ENCODE peak calls at places on chromosomes 2 and 18, in eight cellular contexts. V, I, S, X, O, Z, R and W are unnamed samples.

GRCh38 chr2:60152226-60152833 is 401.1 kb downstream of the BCL11A start:
- DNase-seq in V (no peak), I (no peak), S (peak), X (peak), O (no peak), Z (no peak), R (no peak), W (peak)

GRCh38 chr2:190214434-190215194 is 105.0 kb downstream of the HIBCH start:
- DNase-seq in V (no peak), I (no peak), S (no peak), X (peak), O (no peak), Z (no peak), R (no peak), W (no peak)

GRCh38 chr2:157182834-157183396 is 74.6 kb upstream of the GALNT5 start:
- DNase-seq in V (no peak), I (no peak), S (no peak), X (no peak), O (no peak), Z (no peak), R (no peak), W (no peak)

GRCh38 chr18:35393716-35394115 is 16.6 kb upstream of the ZNF396 start:
- DNase-seq in V (no peak), I (no peak), S (no peak), X (no peak), O (no peak), Z (no peak), R (no peak), W (no peak)

GRCh38 chr2:14516844-14517243 is 115.7 kb upstream of the LRATD1 start:
- DNase-seq in V (no peak), I (no peak), S (no peak), X (no peak), O (no peak), Z (no peak), R (no peak), W (no peak)

GRCh38 chr2:126766295-126766694 is 110.3 kb downstream of the GYPC start:
- DNase-seq in V (no peak), I (no peak), S (no peak), X (no peak), O (no peak), Z (no peak), R (no peak), W (no peak)

GRCh38 chr2:77484026-77484425 is 38.1 kb downstream of the LRRTM4 start:
- DNase-seq in V (no peak), I (no peak), S (no peak), X (peak), O (no peak), Z (no peak), R (no peak), W (no peak)

GRCh38 chr2:156561326-156561725 is 125.1 kb downstream of the GPD2 start:
- DNase-seq in V (no peak), I (no peak), S (no peak), X (no peak), O (no peak), Z (no peak), R (no peak), W (no peak)

GRCh38 chr2:178247255-178247654 is 52.9 kb downstream of the OSBPL6 start:
- DNase-seq in V (no peak), I (no peak), S (no peak), X (no peak), O (no peak), Z (no peak), R (no peak), W (no peak)

GRCh38 chr2:178246696-178247095 is 52.4 kb downstream of the OSBPL6 start:
- DNase-seq in V (no peak), I (no peak), S (no peak), X (no peak), O (no peak), Z (no peak), R (no peak), W (no peak)

GRCh38 chr2:178242552-178242883 is 48.2 kb downstream of the OSBPL6 start:
- DNase-seq in V (no peak), I (no peak), S (no peak), X (no peak), O (no peak), Z (no peak), R (no peak), W (no peak)

GRCh38 chr2:178243961-178244360 is 49.6 kb downstream of the OSBPL6 start:
- DNase-seq in V (no peak), I (no peak), S (no peak), X (no peak), O (no peak), Z (no peak), R (no peak), W (no peak)

GRCh38 chr2:178244812-178245211 is 50.5 kb downstream of the OSBPL6 start:
- DNase-seq in V (no peak), I (no peak), S (no peak), X (no peak), O (no peak), Z (no peak), R (no peak), W (no peak)
- TF ChIP-seq POLR2AphosphoS5 in V (no peak), I (no peak), S (no peak), X (no peak), O (no peak), Z (no peak), R (no peak), W (no peak)

GRCh38 chr18:48541026-48541746 is 2.4 kb downstream of the CTIF start:
- DNase-seq in V (peak), I (peak), S (no peak), X (peak), O (peak), Z (peak), R (peak), W (peak)

GRCh38 chr18:48541747-48542108 is 2.9 kb downstream of the CTIF start:
- DNase-seq in V (no peak), I (no peak), S (no peak), X (no peak), O (no peak), Z (no peak), R (no peak), W (no peak)

GRCh38 chr18:48538531-48539405 is at the start of gene CTIF:
- DNase-seq in V (peak), I (peak), S (peak), X (peak), O (peak), Z (peak), R (peak), W (peak)

GRCh38 chr18:48540329-48541025 is 1.6 kb downstream of the CTIF start:
- DNase-seq in V (peak), I (peak), S (no peak), X (peak), O (peak), Z (peak), R (peak), W (peak)

GRCh38 chr18:48539406-48540328 is 836 bp downstream of the CTIF start:
- DNase-seq in V (peak), I (peak), S (no peak), X (peak), O (peak), Z (peak), R (peak), W (peak)
- TF ChIP-seq POLR2AphosphoS5 in V (no peak), I (no peak), S (no peak), X (no peak), O (peak), Z (no peak), R (no peak), W (no peak)

GRCh38 chr2:30408961-30409387 is 38.1 kb upstream of the LCLAT1 start:
- DNase-seq in V (no peak), I (no peak), S (no peak), X (no peak), O (no peak), Z (no peak), R (no peak), W (no peak)

GRCh38 chr2:30417253-30417652 is 29.8 kb upstream of the LCLAT1 start:
- DNase-seq in V (no peak), I (peak), S (no peak), X (peak), O (no peak), Z (no peak), R (no peak), W (peak)

GRCh38 chr2:30410217-30410616 is 36.8 kb upstream of the LCLAT1 start:
- DNase-seq in V (no peak), I (no peak), S (no peak), X (no peak), O (no peak), Z (no peak), R (no peak), W (no peak)

GRCh38 chr2:30414951-30415350 is 32.1 kb upstream of the LCLAT1 start:
- DNase-seq in V (no peak), I (no peak), S (no peak), X (no peak), O (no peak), Z (no peak), R (no peak), W (no peak)

GRCh38 chr2:30412392-30413321 is 34.4 kb upstream of the LCLAT1 start:
- DNase-seq in V (no peak), I (no peak), S (no peak), X (no peak), O (no peak), Z (no peak), R (peak), W (no peak)
- TF ChIP-seq POLR2AphosphoS5 in V (no peak), I (peak), S (no peak), X (no peak), O (no peak), Z (peak), R (peak), W (no peak)

GRCh38 chr2:27249077-27249890 is 13.6 kb downstream of the SLC30A3 start:
- DNase-seq in V (no peak), I (no peak), S (no peak), X (no peak), O (no peak), Z (no peak), R (peak), W (no peak)
- TF ChIP-seq POLR2AphosphoS5 in V (no peak), I (no peak), S (no peak), X (no peak), O (no peak), Z (no peak), R (no peak), W (no peak)

DNA sequence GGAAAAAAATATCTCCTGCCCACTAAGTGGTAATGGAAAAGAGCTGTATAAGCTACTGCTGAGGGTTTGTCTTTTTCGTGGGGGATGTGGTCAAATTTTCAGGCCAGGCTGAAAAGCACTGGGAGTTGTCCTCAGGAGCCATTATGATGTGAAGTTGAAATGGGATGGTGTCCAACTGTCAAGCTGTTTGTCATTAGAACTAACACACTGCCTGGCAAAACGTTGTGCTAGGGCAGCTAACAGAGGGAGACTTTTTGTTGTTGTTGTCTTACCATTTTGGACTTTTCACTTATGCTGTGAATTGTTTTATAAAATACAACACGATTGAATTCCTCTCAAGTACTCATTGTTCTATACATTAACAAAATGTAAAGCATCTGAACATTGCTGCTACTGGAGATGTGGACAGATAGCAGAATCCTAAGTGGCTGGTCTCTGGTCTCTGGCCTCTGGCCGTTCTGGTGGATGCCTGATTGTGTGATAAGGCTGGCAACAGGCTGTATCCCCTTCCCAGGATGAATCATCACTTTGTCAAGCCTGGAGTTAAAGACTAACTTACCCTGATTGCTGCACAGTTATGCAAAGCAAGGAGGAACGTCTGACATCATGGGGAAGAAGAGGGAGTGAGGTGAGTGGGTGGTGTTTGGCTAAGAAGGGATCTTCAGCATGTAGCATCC is 2.3 kb downstream of the MYO1B start:
- DNase-seq in V (no peak), I (peak), S (peak), X (peak), O (no peak), Z (no peak), R (peak), W (no peak)
- TF ChIP-seq POLR2AphosphoS5 in V (peak), I (peak), S (no peak), X (no peak), O (no peak), Z (no peak), R (peak), W (no peak)

GRCh38 chr2:128894896-128895295 is 576.2 kb upstream of the HS6ST1 start:
- DNase-seq in V (no peak), I (no peak), S (no peak), X (no peak), O (no peak), Z (no peak), R (no peak), W (no peak)
- TF ChIP-seq POLR2AphosphoS5 in V (no peak), I (no peak), S (no peak), X (no peak), O (no peak), Z (no peak), R (no peak), W (no peak)

GRCh38 chr18:59139615-59140286 is at the start of gene SEC11C:
- DNase-seq in V (peak), I (peak), S (peak), X (peak), O (peak), Z (peak), R (peak), W (peak)
- TF ChIP-seq POLR2AphosphoS5 in V (peak), I (peak), S (peak), X (peak), O (peak), Z (peak), R (no peak), W (peak)